ENCODE peak calls at places on chromosome 18, in five cellular contexts. Z is IMR-90, I is mesendoderm, Q is neuronal stem cell, L is H1. B is an unnamed sample.

GRCh38 chr18:31617029-31617717 is 25.5 kb downstream of the TTR start:
- DNase-seq in I (no peak), Q (no peak), L (no peak), Z (no peak), B (no peak)

GRCh38 chr18:26298107-26298506 is 71.9 kb downstream of the TAF4B start:
- DNase-seq in Q (no peak), Z (no peak), L (no peak), I (no peak), B (no peak)

GRCh38 chr18:9366126-9366714 is 31.6 kb downstream of the TWSG1 start:
- DNase-seq in I (peak; percentile 95), L (peak; percentile 59), Q (peak; percentile 4), Z (peak; percentile 40), B (peak; percentile 47)

GRCh38 chr18:25594351-25594750 is 242.4 kb upstream of the ZNF521 start:
- DNase-seq in I (peak; percentile 60), Z (peak; percentile 16), L (no peak), Q (no peak), B (peak; percentile 17)

GRCh38 chr18:27017901-27018500 is 152.5 kb upstream of the AQP4 start:
- DNase-seq in I (peak; percentile 25), Q (no peak), Z (no peak), L (no peak), B (no peak)

GRCh38 chr18:7666195-7666776 is 99.2 kb downstream of the PTPRM start:
- DNase-seq in Q (no peak), I (no peak), L (no peak), Z (no peak), B (no peak)

GRCh38 chr18:48098007-48098406 is 167.5 kb upstream of the SMAD2 start:
- DNase-seq in Z (no peak), L (no peak), Q (no peak), I (no peak), B (no peak)

GRCh38 chr18:13387856-13388548 is 169.4 kb downstream of the LDLRAD4 start:
- DNase-seq in Q (no peak), Z (peak; percentile 36), I (no peak), L (no peak), B (peak; percentile 29)

GRCh38 chr18:78741381-78742340 is 238.0 kb upstream of the SALL3 start:
- DNase-seq in Z (no peak), I (no peak), Q (no peak), L (no peak), B (no peak)

GRCh38 chr18:434410-434809 is 66.1 kb downstream of the COLEC12 start:
- DNase-seq in L (no peak), Q (no peak), I (peak; percentile 58), Z (peak; percentile 32), B (no peak)

GRCh38 chr18:61414116-61414515 is 80.9 kb downstream of the CDH20 start:
- DNase-seq in Q (no peak), I (no peak), Z (no peak), L (no peak), B (no peak)

GRCh38 chr18:42893991-42894390 is 221.5 kb downstream of the RIT2 start:
- DNase-seq in L (no peak), I (no peak), Q (no peak), Z (no peak), B (no peak)

GRCh38 chr18:38933322-38933721 is 1367.7 kb upstream of the CELF4 start:
- DNase-seq in L (no peak), I (no peak), Q (no peak), Z (no peak), B (no peak)

GRCh38 chr18:48714873-48715272 is 176.0 kb downstream of the CTIF start:
- DNase-seq in Z (no peak), L (no peak), I (peak; percentile 38), Q (peak; percentile 9), B (no peak)

GRCh38 chr18:3257627-3258120 is 4.3 kb upstream of the MYL12B start:
- DNase-seq in Q (no peak), L (no peak), I (no peak), Z (no peak), B (no peak)

GRCh38 chr18:28013064-28013463 is 163.9 kb downstream of the CDH2 start:
- DNase-seq in Z (peak; percentile 23), L (no peak), I (no peak), Q (no peak), B (peak; percentile 18)

GRCh38 chr18:48669180-48669675 is 130.4 kb downstream of the CTIF start:
- DNase-seq in Z (no peak), L (no peak), Q (no peak), I (no peak), B (no peak)

GRCh38 chr18:36729197-36729596 is 99.6 kb downstream of the TPGS2 start:
- DNase-seq in I (no peak), Q (no peak), Z (no peak), L (no peak), B (no peak)

GRCh38 chr18:13451661-13452447 is 233.3 kb downstream of the LDLRAD4 start:
- DNase-seq in L (no peak), I (peak; percentile 37), Z (no peak), Q (no peak), B (no peak)

GRCh38 chr18:65175681-65176080 is 575.1 kb upstream of the CDH7 start:
- DNase-seq in L (no peak), Z (no peak), I (no peak), Q (no peak), B (no peak)

GRCh38 chr18:23311346-23312103 is 141.6 kb upstream of the RIOK3 start:
- DNase-seq in L (no peak), I (no peak), Z (peak; percentile 90), Q (no peak), B (peak; percentile 89)

GRCh38 chr18:23302514-23302851 is 150.6 kb upstream of the RIOK3 start:
- DNase-seq in Q (no peak), I (no peak), Z (no peak), L (no peak), B (no peak)

GRCh38 chr18:23307567-23308295 is 145.4 kb upstream of the RIOK3 start:
- DNase-seq in L (no peak), Z (peak; percentile 58), Q (no peak), I (no peak), B (peak; percentile 89)

GRCh38 chr18:23302852-23303527 is 150.1 kb upstream of the RIOK3 start:
- DNase-seq in Q (no peak), L (no peak), I (no peak), Z (peak; percentile 81), B (peak; percentile 96)

GRCh38 chr18:23306842-23307241 is 146.2 kb upstream of the RIOK3 start:
- DNase-seq in Q (no peak), L (no peak), Z (no peak), I (no peak), B (no peak)
- H2BK15ac ChIP-seq in Q (no peak overlapping the region), L (no peak overlapping the region), Z (peak overlapping the region; percentile 39), I (no peak overlapping the region), B (no peak overlapping the region)

GRCh38 chr18:22337311-22337710 is 80.4 kb downstream of the CTAGE1 start:
- DNase-seq in I (no peak), L (no peak), Q (no peak), Z (no peak), B (peak; percentile 62)
- H3K4me3 ChIP-seq in I (no peak overlapping the region), L (no peak overlapping the region), Q (no peak overlapping the region), Z (no peak overlapping the region), B (no peak overlapping the region)

DNA sequence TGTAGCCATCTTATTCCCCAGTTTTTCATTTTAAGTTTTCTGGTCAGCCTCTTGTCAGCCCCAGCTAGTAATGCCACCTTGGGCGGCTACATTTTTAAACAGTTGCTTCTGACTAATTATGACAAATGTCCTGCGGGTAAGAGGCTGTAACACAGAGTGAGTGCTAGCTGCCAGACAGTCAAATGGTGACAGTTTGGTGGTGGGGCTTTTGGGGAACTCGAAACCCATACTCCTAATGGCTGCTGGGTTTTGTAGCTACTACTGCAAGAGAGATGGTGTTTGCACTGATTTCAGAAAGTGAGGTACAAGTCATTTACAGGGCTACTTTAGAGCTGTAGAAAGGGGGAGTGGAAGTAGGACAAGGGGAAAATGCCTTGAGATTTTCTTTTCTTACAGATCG is 48.2 kb downstream of the ZCCHC2 start:
- DNase-seq in Z (no peak), I (no peak), L (no peak), Q (no peak), B (no peak)
- H2BK15ac ChIP-seq in Z (no peak overlapping the region), I (no peak overlapping the region), L (no peak overlapping the region), Q (no peak overlapping the region), B (no peak overlapping the region)

GRCh38 chr18:79988925-79989361 is 580 bp upstream of the TXNL4A start:
- DNase-seq in Q (no peak), Z (peak; percentile 59), L (no peak), I (peak; percentile 65), B (peak; percentile 66)

GRCh38 chr18:79988079-79988924 is at the start of gene TXNL4A:
- DNase-seq in L (no peak), Z (peak; percentile 89), Q (peak; percentile 70), I (peak; percentile 87), B (peak; percentile 82)

GRCh38 chr18:79985172-79985571 is 3.2 kb downstream of the TXNL4A start:
- DNase-seq in Q (no peak), I (no peak), Z (no peak), L (no peak), B (no peak)

GRCh38 chr18:79986726-79987125 is 1.6 kb downstream of the TXNL4A start:
- DNase-seq in I (no peak), L (no peak), Q (no peak), Z (no peak), B (no peak)

DNA sequence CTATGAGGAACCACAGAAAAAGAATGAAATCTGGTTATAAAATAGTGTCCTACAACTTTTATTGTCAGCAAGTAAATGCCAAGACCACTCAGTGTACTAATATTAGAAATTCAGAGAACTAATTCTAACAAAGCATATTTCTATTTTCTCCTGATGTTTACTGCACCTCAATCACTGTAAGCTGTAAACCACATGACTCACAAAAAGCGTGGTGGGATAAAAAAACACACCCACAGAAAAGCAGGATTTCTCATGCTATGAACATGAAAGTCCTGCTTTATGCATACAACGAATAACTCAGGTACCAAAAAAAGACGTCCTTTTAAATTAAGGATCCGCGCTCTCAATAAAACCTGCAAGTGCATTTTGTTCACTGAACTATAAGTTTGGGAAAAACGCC is 797 bp downstream of the TXNL4A start:
- DNase-seq in L (no peak), I (no peak), Z (no peak), Q (no peak), B (peak; percentile 51)
- H3K4me3 ChIP-seq in L (peak overlapping the region; percentile 85), I (peak overlapping the region; percentile 96), Z (peak overlapping the region; percentile 85), Q (peak overlapping the region; percentile 98), B (peak overlapping the region; percentile 97)

GRCh38 chr18:77647472-77647871 is 397.8 kb downstream of the GALR1 start:
- DNase-seq in L (no peak), I (no peak), Z (no peak), Q (no peak), B (no peak)
- H2BK15ac ChIP-seq in L (no peak overlapping the region), I (no peak overlapping the region), Z (no peak overlapping the region), Q (no peak overlapping the region), B (no peak overlapping the region)

DNA sequence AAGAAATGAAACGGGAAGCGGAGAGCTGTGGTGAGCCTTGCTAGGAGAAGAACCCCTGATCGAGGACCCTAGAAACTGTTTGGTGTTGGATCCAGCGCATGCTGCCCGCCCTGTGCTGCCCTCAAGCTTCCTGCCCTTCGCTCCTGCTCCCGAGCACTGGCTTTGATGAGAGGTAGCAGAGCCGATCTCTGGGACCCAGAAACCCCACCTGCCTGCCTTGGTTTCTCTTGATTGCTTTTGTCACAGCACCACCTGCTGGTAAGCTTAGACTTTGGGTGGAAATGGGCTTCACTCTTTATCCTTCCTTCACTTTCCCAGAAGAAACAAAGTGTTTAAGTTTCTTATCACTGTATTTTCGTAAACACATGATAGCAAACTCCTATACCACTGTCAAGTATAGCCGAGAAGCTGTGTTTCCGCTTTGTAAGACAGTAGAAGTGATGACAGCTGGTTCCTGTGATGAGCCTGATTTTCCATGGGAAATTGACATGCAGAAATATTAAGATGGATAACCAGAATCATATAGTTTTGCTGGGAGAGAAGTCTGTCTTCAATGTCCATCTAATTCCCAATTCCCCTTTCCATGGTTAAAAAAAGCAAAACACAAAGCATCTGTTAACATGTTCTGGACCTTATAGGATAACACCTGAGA is 267.4 kb downstream of the PHLPP1 start:
- DNase-seq in Q (peak; percentile 55), L (peak; percentile 33), I (peak; percentile 73), Z (peak; percentile 63), B (peak; percentile 58)
- H3K4me3 ChIP-seq in Q (no peak overlapping the region), L (no peak overlapping the region), I (no peak overlapping the region), Z (no peak overlapping the region), B (peak overlapping the region; percentile 68)

GRCh38 chr18:33579147-33579867 is 1.3 kb downstream of the ASXL3 start:
- DNase-seq in Q (peak; percentile 27), I (no peak), L (no peak), Z (no peak), B (no peak)
- H2BK15ac ChIP-seq in Q (no peak overlapping the region), I (no peak overlapping the region), L (peak overlapping the region; percentile 95), Z (no peak overlapping the region), B (no peak overlapping the region)

B was measured in mesenchymal stem cell.